ENCODE peak calls at places on chromosome 22, in seven cellular contexts. U is HCT116, B is H1, T is HepG2, E is K562, W is SK-N-SH, K is GM12878. X is an unnamed sample. For H3K27me3, the result is how much of the 10 kb centered on the place peaks cover.

GRCh38 chr22:42294034-42294985 is 23.9 kb upstream of the TCF20 start:
- DNase-seq in U (no peak), B (peak), T (peak), E (peak), W (no peak), K (no peak), X (no peak)

GRCh38 chr22:49354516-49355205 is 473.0 kb downstream of the BRD1 start:
- DNase-seq in U (no peak), B (peak), T (no peak), E (no peak), W (peak), K (no peak), X (no peak)

GRCh38 chr22:24588756-24589481 is 4.0 kb downstream of the LRRC75B start:
- DNase-seq in U (no peak), B (no peak), T (no peak), E (no peak), W (no peak), K (no peak), X (no peak)

GRCh38 chr22:48474881-48475280 is 1352.8 kb downstream of the BRD1 start:
- DNase-seq in U (no peak), B (no peak), T (no peak), E (no peak), W (no peak), K (no peak), X (no peak)

GRCh38 chr22:19488884-19489843 is 9.4 kb downstream of the CDC45 start:
- DNase-seq in U (no peak), B (no peak), T (no peak), E (peak), W (peak), K (no peak), X (no peak)

GRCh38 chr22:30252411-30253204 is 6.0 kb upstream of the LIF start:
- DNase-seq in U (peak), B (no peak), T (no peak), E (no peak), W (no peak), K (no peak), X (no peak)

GRCh38 chr22:18068381-18068988 is 9.3 kb upstream of the PEX26 start:
- DNase-seq in U (no peak), B (no peak), T (peak), E (no peak), W (no peak), K (no peak), X (no peak)

GRCh38 chr22:24285245-24285644 is 14.6 kb downstream of the SPECC1L start:
- DNase-seq in U (peak), B (no peak), T (no peak), E (no peak), W (no peak), K (no peak), X (no peak)

GRCh38 chr22:49564054-49564453 is 263.6 kb downstream of the BRD1 start:
- DNase-seq in U (no peak), B (no peak), T (no peak), E (no peak), W (no peak), K (no peak), X (no peak)

GRCh38 chr22:30265131-30265720 is 1.4 kb downstream of the OSM start:
- DNase-seq in U (no peak), B (no peak), T (no peak), E (no peak), W (no peak), K (no peak), X (no peak)

GRCh38 chr22:46250783-46251125 is 661 bp upstream of the CDPF1 start:
- DNase-seq in U (no peak), B (peak), T (no peak), E (no peak), W (no peak), K (no peak), X (no peak)

GRCh38 chr22:20155330-20156041 is 4.6 kb upstream of the CCDC188 start:
- DNase-seq in U (no peak), B (no peak), T (peak), E (peak), W (peak), K (no peak), X (no peak)

GRCh38 chr22:30249049-30250038 is 2.8 kb upstream of the LIF start:
- DNase-seq in U (no peak), B (no peak), T (peak), E (peak), W (no peak), K (no peak), X (no peak)

GRCh38 chr22:29231971-29232959 is 26.6 kb downstream of the EMID1 start:
- DNase-seq in U (no peak), B (no peak), T (peak), E (no peak), W (peak), K (no peak), X (no peak)

GRCh38 chr22:49112661-49113626 is 714.7 kb downstream of the BRD1 start:
- DNase-seq in U (no peak), B (no peak), T (no peak), E (no peak), W (no peak), K (no peak), X (no peak)

GRCh38 chr22:17808688-17809403 is 34.6 kb upstream of the BID start:
- DNase-seq in U (no peak), B (no peak), T (no peak), E (no peak), W (no peak), K (no peak), X (no peak)

GRCh38 chr22:41469218-41469851 is 418 bp downstream of the ACO2 start:
- DNase-seq in U (no peak), B (no peak), T (no peak), E (no peak), W (no peak), K (no peak), X (no peak)

GRCh38 chr22:29799217-29799680 is 32.1 kb downstream of the UQCR10 start:
- DNase-seq in U (peak), B (no peak), T (peak), E (peak), W (peak), K (no peak), X (no peak)

GRCh38 chr22:20186183-20186870 is 35.5 kb upstream of the CCDC188 start:
- DNase-seq in U (no peak), B (peak), T (peak), E (peak), W (peak), K (no peak), X (no peak)

GRCh38 chr22:22374163-22374562 is 129.6 kb downstream of the VPREB1 start:
- DNase-seq in U (no peak), B (no peak), T (no peak), E (no peak), W (no peak), K (no peak), X (no peak)
- H3K27me3 ChIP-seq in U (under half), B (half or more), T (under half), E (under half), W (under half), K (under half), X (under half)

GRCh38 chr22:22030493-22031182 is 48.1 kb upstream of the TOP3B start:
- DNase-seq in U (no peak), B (no peak), T (peak), E (peak), W (peak), K (peak), X (peak)
- TF ChIP-seq SIN3A in U (no peak), B (no peak), T (no peak), E (no peak), W (no peak), K (peak), X (no peak)

DNA sequence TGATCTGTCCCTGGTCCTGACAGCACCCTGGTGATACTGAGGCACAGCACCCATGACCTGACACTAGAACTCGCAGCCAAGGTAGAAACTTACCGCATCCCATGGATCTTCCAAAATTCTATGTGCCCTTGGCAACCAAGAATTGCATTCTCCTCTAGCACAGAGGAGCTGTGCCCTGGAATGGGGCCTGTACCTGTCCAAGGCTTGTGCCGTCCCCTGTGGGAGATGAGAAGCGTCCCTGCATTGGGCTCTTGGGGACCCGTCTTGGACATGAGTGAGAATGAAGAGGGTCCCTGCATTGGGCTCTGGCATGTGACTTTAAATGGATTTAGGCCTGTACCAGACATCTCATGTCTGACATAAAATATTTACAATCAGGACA is 67.1 kb downstream of the GGTLC2 start:
- DNase-seq in U (no peak), B (no peak), T (no peak), E (no peak), W (no peak), K (no peak), X (no peak)
- H3K27me3 ChIP-seq in U (under half), B (half or more), T (under half), E (under half), W (under half), K (under half), X (under half)

DNA sequence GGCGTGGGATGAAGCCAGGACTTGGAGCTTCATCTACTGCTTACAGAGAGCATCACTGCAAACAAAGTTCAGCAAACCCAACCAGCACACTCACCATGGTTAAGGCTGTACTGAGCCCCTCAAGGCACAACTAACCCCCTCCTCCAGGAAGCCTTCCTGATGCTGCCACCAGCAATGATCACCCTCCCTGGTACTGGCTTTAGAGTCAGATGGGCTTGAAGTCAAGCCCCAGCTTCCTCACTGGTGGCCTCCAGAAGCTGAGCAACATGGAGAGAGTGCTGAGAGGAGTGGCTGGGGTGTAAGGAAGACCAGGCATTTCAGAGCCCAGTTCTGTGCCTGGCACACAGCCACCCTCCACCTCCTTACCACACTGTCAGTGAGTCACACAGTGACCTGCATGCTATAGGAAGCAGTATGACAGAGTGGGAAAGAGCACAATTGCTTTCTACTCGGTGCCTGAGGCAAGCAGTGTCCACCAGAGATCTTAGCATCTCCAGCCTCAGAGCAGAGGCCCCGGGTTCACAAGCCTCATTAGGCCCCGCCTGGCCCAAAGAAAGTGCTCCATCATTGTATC is 24.7 kb upstream of the BAIAP2L2 start:
- DNase-seq in U (peak), B (no peak), T (no peak), E (no peak), W (no peak), K (no peak), X (no peak)
- TF ChIP-seq SIN3A in U (no peak), B (no peak), T (no peak), E (no peak), W (no peak), K (no peak), X (no peak)

DNA sequence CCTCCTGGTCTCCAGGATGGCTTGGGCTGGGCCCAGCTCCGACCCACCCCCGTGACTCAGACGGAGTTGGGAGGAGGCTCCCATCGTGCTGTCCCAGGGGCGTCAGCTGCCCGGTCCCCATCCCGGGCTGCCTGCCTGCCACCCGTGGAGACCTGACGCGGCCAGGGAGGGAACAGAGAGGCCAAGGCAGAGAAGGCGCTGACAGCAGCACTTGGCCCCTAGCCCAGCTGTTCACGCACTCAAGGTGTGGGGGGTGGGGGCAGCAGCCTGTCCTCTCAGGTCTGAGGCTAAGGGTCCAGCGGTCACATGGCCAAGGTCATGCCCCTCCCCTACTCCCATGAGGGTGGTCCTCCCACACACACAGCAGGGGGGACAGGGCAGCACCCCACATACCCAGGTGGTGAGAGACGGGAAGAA is 48.6 kb downstream of the ELFN2 start:
- DNase-seq in U (no peak), B (no peak), T (no peak), E (no peak), W (no peak), K (no peak), X (no peak)
- H3K27me3 ChIP-seq in U (under half), B (under half), T (under half), E (under half), W (under half), K (under half), X (under half)

GRCh38 chr22:44260216-44261035 is 52.3 kb downstream of the SHISAL1 start:
- DNase-seq in U (no peak), B (peak), T (no peak), E (no peak), W (no peak), K (no peak), X (no peak)
- TF ChIP-seq SIN3A in U (no peak), B (no peak), T (no peak), E (no peak), W (no peak), K (no peak), X (no peak)